ENCODE peak calls at places on chromosomes 5 and 9, in five cellular contexts. L, Q, V, W and P are unnamed samples.

GRCh38 chr5:146059349-146060220 is 45.8 kb downstream of the PLAC8L1 start:
- DNase-seq in L (no peak), Q (no peak), V (no peak), W (no peak), P (no peak)

GRCh38 chr5:179129607-179130071 is 69.5 kb downstream of the ZNF354C start:
- DNase-seq in L (peak; percentile 11), Q (no peak), V (no peak), W (no peak), P (no peak)

GRCh38 chr5:168282120-168282519 is 9.3 kb upstream of the WWC1 start:
- DNase-seq in L (no peak), Q (peak; percentile 51), V (peak; percentile 48), W (no peak), P (no peak)

GRCh38 chr9:89523948-89524347 is 26.0 kb upstream of the SEMA4D start:
- DNase-seq in L (no peak), Q (no peak), V (no peak), W (no peak), P (no peak)

GRCh38 chr5:132887326-132887725 is 13.9 kb downstream of the LEAP2 start:
- DNase-seq in L (no peak), Q (no peak), V (no peak), W (no peak), P (no peak)

GRCh38 chr5:146016764-146017484 is 80.5 kb downstream of the SH3RF2 start:
- DNase-seq in L (no peak), Q (no peak), V (no peak), W (no peak), P (no peak)

GRCh38 chr9:132582276-132582785 is at the start of gene BARHL1:
- DNase-seq in L (no peak), Q (no peak), V (no peak), W (no peak), P (no peak)

GRCh38 chr5:21199087-21199486 is 1211.1 kb upstream of the CDH18 start:
- DNase-seq in L (no peak), Q (no peak), V (no peak), W (no peak), P (no peak)

GRCh38 chr5:53601570-53601969 is 41.1 kb downstream of the NDUFS4 start:
- DNase-seq in L (no peak), Q (no peak), V (peak; percentile 87), W (no peak), P (no peak)

GRCh38 chr9:29456940-29457339 is 1883.7 kb upstream of the C9orf72 start:
- DNase-seq in L (no peak), Q (no peak), V (no peak), W (no peak), P (no peak)

GRCh38 chr5:157870837-157871834 is 12.2 kb upstream of the CLINT1 start:
- DNase-seq in L (no peak), Q (no peak), V (peak; percentile 93), W (no peak), P (no peak)

GRCh38 chr9:21709464-21710058 is 92.9 kb upstream of the MTAP start:
- DNase-seq in L (no peak), Q (no peak), V (peak; percentile 74), W (peak; percentile 89), P (no peak)

GRCh38 chr5:62296998-62297397 is 9.0 kb upstream of the KIF2A start:
- DNase-seq in L (no peak), Q (no peak), V (no peak), W (no peak), P (no peak)

GRCh38 chr9:138065287-138065686 is 187.7 kb downstream of the CACNA1B start:
- DNase-seq in L (no peak), Q (no peak), V (no peak), W (no peak), P (no peak)

GRCh38 chr9:19104528-19105282 is 2.0 kb upstream of the HAUS6 start:
- DNase-seq in L (no peak), Q (no peak), V (no peak), W (no peak), P (no peak)

GRCh38 chr9:111586378-111586777 is 13.1 kb downstream of the PTGR1 start:
- DNase-seq in L (no peak), Q (no peak), V (no peak), W (no peak), P (no peak)

GRCh38 chr9:8268216-8268878 is 468.8 kb upstream of the DMAC1 start:
- DNase-seq in L (no peak), Q (no peak), V (no peak), W (no peak), P (no peak)

GRCh38 chr9:6171667-6172066 is 43.9 kb upstream of the IL33 start:
- DNase-seq in L (no peak), Q (no peak), V (no peak), W (peak; percentile 52), P (no peak)

GRCh38 chr9:102479191-102479590 is 515.9 kb upstream of the CYLC2 start:
- DNase-seq in L (no peak), Q (no peak), V (no peak), W (no peak), P (no peak)

GRCh38 chr9:12748016-12748415 is 26.8 kb upstream of the LURAP1L start:
- DNase-seq in L (no peak), Q (no peak), V (no peak), W (no peak), P (no peak)

GRCh38 chr9:114156658-114157421 is 1.5 kb downstream of the COL27A1 start:
- DNase-seq in L (peak; percentile 80), Q (peak; percentile 68), V (peak; percentile 53), W (peak; percentile 63), P (peak; percentile 50)

GRCh38 chr5:178499352-178499751 is 90.8 kb downstream of the COL23A1 start:
- DNase-seq in L (no peak), Q (no peak), V (no peak), W (no peak), P (no peak)

GRCh38 chr9:91837982-91838731 is 111.9 kb downstream of the ROR2 start:
- DNase-seq in L (peak; percentile 51), Q (no peak), V (peak; percentile 19), W (no peak), P (peak; percentile 41)

GRCh38 chr5:134349463-134349862 is 17.5 kb downstream of the CDKL3 start:
- DNase-seq in L (no peak), Q (no peak), V (no peak), W (no peak), P (no peak)

GRCh38 chr9:80968611-80969010 is 720.7 kb downstream of the TLE1 start:
- DNase-seq in L (no peak), Q (peak; percentile 55), V (no peak), W (no peak), P (no peak)

GRCh38 chr5:31986101-31986500 is 188.0 kb downstream of the GOLPH3 start:
- DNase-seq in L (no peak), Q (no peak), V (no peak), W (no peak), P (no peak)

GRCh38 chr9:116061546-116062205 is 91.9 kb upstream of the PAPPA start:
- DNase-seq in L (no peak), Q (no peak), V (no peak), W (no peak), P (no peak)

GRCh38 chr5:119355244-119355635 is 579 bp upstream of the TNFAIP8 start:
- DNase-seq in L (no peak), Q (no peak), V (no peak), W (peak; percentile 75), P (no peak)

GRCh38 chr5:176647030-176647869 is at the start of gene TSPAN17:
- DNase-seq in L (peak; percentile 100), Q (peak; percentile 96), V (peak; percentile 98), W (peak; percentile 100), P (peak; percentile 100)

GRCh38 chr5:32507738-32508434 is 63.3 kb upstream of the ZFR start:
- DNase-seq in L (peak; percentile 61), Q (no peak), V (no peak), W (no peak), P (no peak)

DNA sequence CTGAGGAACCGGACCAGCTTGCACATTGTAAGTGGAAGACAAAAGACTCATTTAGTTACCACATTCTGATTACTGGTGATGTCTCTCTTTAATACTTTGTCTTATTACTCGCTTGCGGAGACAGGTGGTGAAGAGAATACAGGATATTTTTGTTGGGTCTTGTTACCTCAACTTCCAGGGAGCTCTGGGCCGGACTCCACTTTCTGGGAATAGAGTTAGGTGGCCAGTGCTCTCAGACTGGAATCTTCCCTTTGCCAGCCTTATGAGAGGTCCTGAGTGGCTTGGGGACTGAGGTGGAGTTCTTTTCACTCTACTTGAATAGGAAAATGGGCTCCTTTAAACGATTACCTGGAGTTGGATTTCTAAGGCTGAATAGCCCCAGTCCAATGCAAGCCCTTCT is 33.3 kb upstream of the SPRY4 start:
- DNase-seq in L (no peak), Q (no peak), V (no peak), W (no peak), P (no peak)
- H3K27ac ChIP-seq in L (no peak overlapping the region), Q (no peak overlapping the region), V (peak overlapping the region; percentile 99), W (peak overlapping the region; percentile 94), P (peak overlapping the region; percentile 97)

GRCh38 chr9:127977877-127978647 is 2.7 kb downstream of the EEIG1 start:
- DNase-seq in L (peak; percentile 83), Q (peak; percentile 42), V (peak; percentile 65), W (peak; percentile 74), P (peak; percentile 79)
- H3K27ac ChIP-seq in L (peak overlapping the region; percentile 86), Q (no peak overlapping the region), V (peak overlapping the region; percentile 98), W (peak overlapping the region; percentile 88), P (peak overlapping the region; percentile 84)

DNA sequence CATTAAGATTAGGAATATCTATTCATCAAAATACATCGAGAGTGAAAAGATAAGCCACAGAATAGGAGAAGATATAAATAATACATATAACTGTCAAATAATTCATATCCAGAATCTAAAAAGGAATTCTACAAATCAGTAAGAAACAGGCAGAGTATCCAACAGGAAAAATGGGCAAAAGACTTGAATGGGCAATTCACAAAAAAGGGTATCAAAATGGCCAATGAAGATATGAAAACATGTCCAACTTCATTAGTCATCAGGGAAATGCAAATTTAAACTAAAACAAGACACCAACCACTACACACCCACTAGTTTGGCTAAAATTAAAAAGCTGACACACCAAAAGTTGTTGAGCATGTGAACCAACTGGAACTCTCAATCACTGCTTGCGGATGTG is 206.9 kb upstream of the TBC1D2 start:
- DNase-seq in L (no peak), Q (no peak), V (no peak), W (no peak), P (no peak)
- H3K27ac ChIP-seq in L (no peak overlapping the region), Q (no peak overlapping the region), V (no peak overlapping the region), W (no peak overlapping the region), P (no peak overlapping the region)

DNA sequence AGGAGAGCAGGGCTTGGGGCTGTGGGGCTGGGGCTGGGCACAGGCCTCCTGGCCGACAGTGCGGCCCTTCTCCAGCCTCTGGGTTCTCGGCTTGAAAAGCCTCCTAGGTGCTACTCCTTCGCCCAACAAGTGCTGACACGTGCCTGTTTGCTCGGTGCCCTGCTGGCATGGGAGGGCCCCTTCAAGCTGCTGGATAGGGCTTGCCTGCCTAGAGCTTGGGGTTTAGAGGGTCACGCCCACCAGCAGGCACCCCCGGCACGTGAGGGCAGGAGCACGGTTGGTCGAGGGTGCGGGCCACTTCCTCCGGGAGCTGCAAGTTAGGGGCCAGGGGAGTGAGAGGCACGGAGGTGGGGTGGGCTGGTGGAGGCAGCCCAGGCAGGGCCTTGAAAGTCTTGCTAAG is 106.2 kb downstream of the RXRA start:
- DNase-seq in L (no peak), Q (no peak), V (no peak), W (no peak), P (no peak)
- H3K27ac ChIP-seq in L (peak overlapping the region; percentile 94), Q (no peak overlapping the region), V (peak overlapping the region; percentile 88), W (no peak overlapping the region), P (peak overlapping the region; percentile 86)

GRCh38 chr9:74277532-74277931 is 219.6 kb upstream of the RORB start:
- DNase-seq in L (no peak), Q (no peak), V (no peak), W (no peak), P (no peak)
- H3K27ac ChIP-seq in L (no peak overlapping the region), Q (no peak overlapping the region), V (no peak overlapping the region), W (no peak overlapping the region), P (no peak overlapping the region)